ENCODE peak calls at places on chromosomes 16 and 17, in five cellular contexts. A is neuronal stem cell, H is IMR-90, U is trophoblast cell, V is mesenchymal stem cell. C is an unnamed sample.

GRCh38 chr17:58412910-58413630 is 4.3 kb downstream of the RNF43 start:
- DNase-seq in A (no peak), H (peak; percentile 9), U (no peak), V (peak; percentile 25), C (no peak)

GRCh38 chr17:27976331-27976730 is 66.1 kb upstream of the NLK start:
- DNase-seq in A (no peak), H (no peak), U (no peak), V (no peak), C (no peak)

GRCh38 chr16:69937465-69937951 is 13.6 kb upstream of the CLEC18A start:
- DNase-seq in A (no peak), H (no peak), U (peak; percentile 21), V (peak; percentile 13), C (peak; percentile 41)

GRCh38 chr17:50657054-50657453 is 22.4 kb downstream of the ABCC3 start:
- DNase-seq in A (no peak), H (no peak), U (no peak), V (no peak), C (no peak)

GRCh38 chr17:78242024-78242742 is 10.8 kb downstream of the TMEM235 start:
- DNase-seq in A (no peak), H (peak; percentile 19), U (no peak), V (peak; percentile 80), C (no peak)

GRCh38 chr17:63635787-63636186 is 13.6 kb downstream of the MAP3K3 start:
- DNase-seq in A (no peak), H (no peak), U (no peak), V (no peak), C (no peak)

GRCh38 chr17:67194134-67194533 is 50.9 kb downstream of the HELZ start:
- DNase-seq in A (no peak), H (peak; percentile 81), U (peak; percentile 78), V (peak; percentile 81), C (peak; percentile 71)

GRCh38 chr16:57735755-57736418 is at the start of gene KATNB1:
- DNase-seq in A (no peak), H (no peak), U (no peak), V (no peak), C (no peak)

GRCh38 chr16:1378087-1378803 is 26.5 kb downstream of the GNPTG start:
- DNase-seq in A (no peak), H (no peak), U (no peak), V (no peak), C (no peak)
- H3K4me3 ChIP-seq in A (peak overlapping the region; percentile 62), H (peak overlapping the region; percentile 55), U (peak overlapping the region; percentile 82), V (no peak overlapping the region), C (peak overlapping the region; percentile 70)

DNA sequence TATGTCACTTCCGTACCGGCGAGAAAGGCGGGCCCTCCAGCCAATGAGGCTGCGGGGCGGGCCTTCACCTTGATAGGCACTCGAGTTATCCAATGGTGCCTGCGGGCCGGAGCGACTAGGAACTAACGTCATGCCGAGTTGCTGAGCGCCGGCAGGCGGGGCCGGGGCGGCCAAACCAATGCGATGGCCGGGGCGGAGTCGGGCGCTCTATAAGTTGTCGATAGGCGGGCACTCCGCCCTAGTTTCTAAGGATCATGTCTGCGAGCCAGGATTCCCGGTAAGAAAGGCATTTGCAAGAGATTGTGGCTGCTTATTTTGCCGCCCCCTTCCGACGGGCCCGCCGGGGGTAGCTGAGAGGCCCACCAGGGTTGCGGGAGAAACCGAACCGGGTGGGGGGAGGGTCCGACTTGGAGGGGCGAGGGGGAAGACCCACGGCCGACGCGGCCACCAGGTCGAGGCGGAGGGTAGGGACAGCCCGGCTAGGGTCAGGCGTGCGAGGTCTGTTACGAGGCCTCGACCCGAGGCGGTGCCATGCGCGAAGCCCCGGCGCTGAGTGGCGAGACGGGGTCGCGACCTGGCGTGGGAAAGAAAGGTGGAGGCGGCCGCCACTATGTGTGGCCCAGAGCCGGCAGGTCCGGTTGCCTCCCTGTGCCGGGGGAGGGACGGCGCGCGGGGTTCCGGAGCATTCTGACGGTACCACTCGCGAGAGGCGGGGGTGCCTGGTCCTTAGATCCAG is 6.7 kb upstream of the CD68 start:
- DNase-seq in A (peak; percentile 99), H (peak; percentile 99), U (peak; percentile 100), V (peak; percentile 100), C (peak; percentile 100)
- H2AK5ac ChIP-seq in A (peak overlapping the region; percentile 99), H (peak overlapping the region; percentile 99), U (peak overlapping the region; percentile 97), V (peak overlapping the region; percentile 88), C (peak overlapping the region; percentile 84)

DNA sequence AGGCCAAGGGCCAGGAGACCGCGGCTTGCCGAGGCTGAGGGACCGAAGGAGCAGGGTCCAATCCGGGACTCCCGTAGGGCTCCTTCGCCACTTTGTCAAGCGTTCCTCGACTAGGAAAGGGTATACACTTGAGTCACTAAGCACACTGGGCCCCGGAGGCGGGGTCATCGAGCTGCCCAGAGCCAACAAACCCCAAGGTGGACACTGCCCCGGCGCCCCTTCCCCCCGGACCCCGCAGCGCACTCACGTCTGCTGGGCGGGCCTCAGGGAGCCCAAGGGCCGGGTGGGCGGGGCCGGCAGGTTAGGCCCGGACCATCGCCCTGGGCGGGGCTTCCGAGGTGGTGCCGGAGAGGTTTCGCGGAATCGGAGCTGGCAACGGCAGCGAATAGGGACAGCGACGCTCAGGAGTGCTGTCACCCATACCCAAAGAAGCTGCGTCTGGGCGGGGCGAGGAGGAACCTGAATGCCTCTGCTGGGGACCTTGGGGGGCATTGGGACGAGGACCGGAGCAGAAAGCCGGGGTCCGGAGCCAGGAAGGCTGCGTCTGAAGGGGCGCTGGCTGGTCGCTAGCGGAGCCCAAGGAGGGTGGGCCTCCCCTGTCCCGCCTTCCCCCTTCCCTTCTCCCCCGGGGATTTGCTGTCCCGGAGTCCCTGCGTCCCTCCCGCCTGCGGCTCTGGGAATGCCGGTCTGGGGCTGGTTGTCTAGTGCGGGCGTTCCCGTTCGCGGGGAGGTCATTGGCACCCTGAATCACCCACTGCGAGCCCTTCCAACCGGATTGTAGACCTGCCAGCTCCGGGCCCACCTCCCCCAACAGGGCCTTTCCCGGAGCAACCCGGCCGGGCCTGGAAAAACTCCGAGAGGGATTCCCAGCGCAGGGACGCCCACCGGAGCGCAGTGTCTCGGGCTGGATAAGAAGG is 118.2 kb upstream of the SMURF2 start:
- DNase-seq in A (no peak), H (no peak), U (peak; percentile 95), V (peak; percentile 62), C (peak; percentile 93)
- H3K4me3 ChIP-seq in A (no peak overlapping the region), H (no peak overlapping the region), U (peak overlapping the region; percentile 74), V (peak overlapping the region; percentile 53), C (peak overlapping the region; percentile 36)

GRCh38 chr17:7586673-7587419 is 3.0 kb downstream of the SOX15 start:
- DNase-seq in A (no peak), H (no peak), U (no peak), V (no peak), C (peak; percentile 71)

GRCh38 chr17:7580631-7581554 is 1.5 kb downstream of the CD68 start:
- DNase-seq in A (no peak), H (no peak), U (no peak), V (no peak), C (no peak)

GRCh38 chr17:7579839-7580630 is 597 bp downstream of the CD68 start:
- DNase-seq in A (no peak), H (no peak), U (no peak), V (no peak), C (no peak)

GRCh38 chr17:7582401-7583252 is 1.0 kb upstream of the MPDU1 start:
- DNase-seq in A (no peak), H (no peak), U (no peak), V (no peak), C (no peak)

DNA sequence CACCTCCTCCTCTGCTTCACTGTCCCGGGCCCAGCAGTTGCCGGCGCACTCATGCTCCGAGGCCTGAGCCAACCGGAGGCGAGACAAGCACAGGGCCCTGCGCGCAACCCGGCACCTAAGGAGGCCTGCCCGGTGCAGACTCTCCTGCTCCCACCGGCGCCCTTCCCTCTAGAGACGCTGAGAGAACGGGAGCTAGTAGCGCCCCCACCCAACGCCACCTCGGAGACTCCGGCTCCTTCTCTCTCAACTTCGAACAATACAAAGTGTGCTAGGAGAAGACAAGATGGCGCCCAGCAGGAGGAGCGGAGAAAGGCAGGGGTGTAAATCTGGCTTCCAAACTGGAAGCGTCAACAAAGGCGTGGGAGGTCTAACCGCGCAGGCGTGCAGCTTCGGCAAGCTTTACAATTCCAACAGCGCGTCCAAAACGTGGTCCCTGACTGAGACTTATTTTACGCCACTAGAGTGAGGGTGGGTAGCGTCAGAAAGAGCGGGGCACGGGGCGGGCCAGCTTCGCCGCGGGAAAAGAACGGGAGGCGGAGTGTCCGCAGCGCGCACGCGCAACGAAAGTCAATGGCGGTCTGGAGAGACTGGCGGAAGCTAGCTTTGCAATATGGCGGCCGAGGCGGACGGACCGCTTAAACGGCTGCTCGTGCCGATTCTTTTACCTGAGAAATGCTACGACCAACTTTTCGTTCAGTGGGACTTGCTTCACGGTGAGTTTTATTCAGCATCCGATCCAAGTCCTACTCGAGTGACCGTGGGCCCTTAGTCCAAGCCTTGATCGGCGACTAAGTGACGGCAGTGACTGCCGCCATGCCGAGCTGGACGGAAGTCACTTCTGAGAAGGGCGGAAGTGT is at the start of gene MPDU1:
- DNase-seq in A (peak; percentile 96), H (peak; percentile 96), U (peak; percentile 96), V (peak; percentile 96), C (peak; percentile 97)
- H2AK5ac ChIP-seq in A (peak within 1 kb of the TSS; percentile 100), H (peak within 1 kb of the TSS; percentile 100), U (peak within 1 kb of the TSS; percentile 99), V (peak within 1 kb of the TSS; percentile 57), C (peak within 1 kb of the TSS; percentile 100)

GRCh38 chr16:75265911-75266701 is 14.7 kb upstream of the BCAR1 start:
- DNase-seq in A (peak; percentile 92), H (peak; percentile 47), U (peak; percentile 73), V (peak; percentile 68), C (peak; percentile 91)

GRCh38 chr16:75263291-75263962 is 12.0 kb upstream of the BCAR1 start:
- DNase-seq in A (no peak), H (no peak), U (no peak), V (peak; percentile 19), C (no peak)

GRCh38 chr16:75264999-75265910 is 13.8 kb upstream of the BCAR1 start:
- DNase-seq in A (no peak), H (no peak), U (no peak), V (peak; percentile 23), C (no peak)

GRCh38 chr16:75263963-75264445 is 12.6 kb upstream of the BCAR1 start:
- DNase-seq in A (no peak), H (no peak), U (no peak), V (peak; percentile 58), C (no peak)

GRCh38 chr16:75264531-75264998 is 13.1 kb upstream of the BCAR1 start:
- DNase-seq in A (no peak), H (peak; percentile 35), U (no peak), V (peak; percentile 36), C (no peak)
- H3K4me3 ChIP-seq in A (peak overlapping the region; percentile 93), H (peak overlapping the region; percentile 94), U (peak overlapping the region; percentile 88), V (peak overlapping the region; percentile 83), C (peak overlapping the region; percentile 87)

DNA sequence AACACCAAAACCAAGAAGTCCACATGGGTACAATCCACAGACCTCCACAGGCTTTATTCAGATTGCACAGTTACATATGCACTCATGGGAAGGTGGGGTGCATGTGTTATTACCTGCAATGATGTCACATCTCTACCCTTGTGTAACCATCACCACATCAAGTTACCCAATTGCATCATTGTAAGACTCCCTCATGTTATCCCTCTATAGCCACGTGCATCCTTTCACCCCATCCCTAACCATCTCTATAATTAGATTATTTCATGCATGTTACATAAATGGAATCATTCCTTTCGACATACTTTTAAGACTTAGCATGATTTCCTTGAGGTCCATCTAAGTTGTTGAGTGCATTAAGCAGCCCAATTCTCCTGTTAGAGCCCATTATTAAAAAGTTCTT is 408.2 kb upstream of the C16orf82 start:
- DNase-seq in A (no peak), H (no peak), U (no peak), V (no peak), C (no peak)
- H2AK5ac ChIP-seq in A (no peak overlapping the region), H (no peak overlapping the region), U (no peak overlapping the region), V (no peak overlapping the region), C (no peak overlapping the region)

DNA sequence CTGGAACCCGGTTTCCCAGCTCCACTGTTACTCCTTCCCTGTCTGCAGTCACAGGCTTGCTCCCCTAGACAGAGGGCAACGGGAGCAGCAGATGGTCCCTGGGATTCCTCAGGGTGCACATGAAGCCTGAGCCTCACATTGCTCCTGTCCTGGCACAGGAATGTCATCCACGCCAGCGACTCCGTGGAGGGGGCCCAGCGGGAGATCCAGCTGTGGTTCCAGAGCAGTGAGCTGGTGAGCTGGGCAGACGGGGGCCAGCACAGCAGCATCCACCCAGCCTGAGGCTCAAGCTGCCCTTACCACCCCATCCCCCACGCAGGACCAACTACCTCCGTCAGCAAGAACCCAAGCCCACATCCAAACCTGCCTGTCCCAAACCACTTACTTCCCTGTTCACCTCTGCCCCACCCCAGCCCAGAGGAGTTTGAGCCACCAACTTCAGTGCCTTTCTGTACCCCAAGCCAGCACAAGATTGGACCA is 1.6 kb upstream of the DECR2 start:
- DNase-seq in A (no peak), H (no peak), U (no peak), V (no peak), C (no peak)
- H3K4me3 ChIP-seq in A (peak overlapping the region; percentile 0), H (no peak overlapping the region), U (no peak overlapping the region), V (no peak overlapping the region), C (no peak overlapping the region)

C was measured in mesendoderm.